ENCODE peak calls at places on chromosomes 13 and 19, in five cellular contexts. One of them, this sample, is unnamed.

GRCh38 chr13:93953856-93954255 is 525.6 kb downstream of the DCT start:
- DNase-seq in left ventricle myocardium inferior: no peak
- DNase-seq in OCI-LY7: no peak
- DNase-seq in H9: no peak
- DNase-seq in ovary: no peak
- DNase-seq in this sample: no peak

GRCh38 chr13:108220042-108220441 is 1.9 kb downstream of the ABHD13 start:
- DNase-seq in left ventricle myocardium inferior: no peak
- DNase-seq in OCI-LY7: no peak
- DNase-seq in H9: no peak
- DNase-seq in ovary: no peak
- DNase-seq in this sample: peak

GRCh38 chr13:88063741-88064140 is 392.6 kb downstream of the SLITRK5 start:
- DNase-seq in ovary: no peak
- DNase-seq in OCI-LY7: no peak
- DNase-seq in left ventricle myocardium inferior: no peak
- DNase-seq in H9: no peak
- DNase-seq in this sample: no peak

GRCh38 chr13:46315036-46315435 is 72.0 kb downstream of the RUBCNL start:
- DNase-seq in left ventricle myocardium inferior: no peak
- DNase-seq in ovary: no peak
- DNase-seq in H9: no peak
- DNase-seq in OCI-LY7: no peak
- DNase-seq in this sample: no peak

GRCh38 chr19:29667941-29668340 is 2.7 kb downstream of the PLEKHF1 start:
- DNase-seq in H9: no peak
- DNase-seq in ovary: no peak
- DNase-seq in left ventricle myocardium inferior: no peak
- DNase-seq in OCI-LY7: peak
- DNase-seq in this sample: no peak

GRCh38 chr13:31970237-31970930 is 61.2 kb upstream of the FRY start:
- DNase-seq in left ventricle myocardium inferior: no peak
- DNase-seq in OCI-LY7: no peak
- DNase-seq in H9: no peak
- DNase-seq in ovary: no peak
- DNase-seq in this sample: no peak

GRCh38 chr13:36297259-36297599 is 385 bp downstream of the CCDC169 start:
- DNase-seq in OCI-LY7: no peak
- DNase-seq in ovary: no peak
- DNase-seq in left ventricle myocardium inferior: no peak
- DNase-seq in H9: no peak
- DNase-seq in this sample: no peak

GRCh38 chr19:33840783-33841182 is 44.1 kb downstream of the KCTD15 start:
- DNase-seq in H9: no peak
- DNase-seq in OCI-LY7: no peak
- DNase-seq in ovary: no peak
- DNase-seq in left ventricle myocardium inferior: no peak
- DNase-seq in this sample: no peak

GRCh38 chr13:38755792-38756191 is 68.9 kb downstream of the FREM2 start:
- DNase-seq in left ventricle myocardium inferior: no peak
- DNase-seq in ovary: no peak
- DNase-seq in OCI-LY7: no peak
- DNase-seq in H9: no peak
- DNase-seq in this sample: no peak

GRCh38 chr19:21422244-21422643 is 25.3 kb downstream of the ZNF493 start:
- DNase-seq in left ventricle myocardium inferior: no peak
- DNase-seq in H9: no peak
- DNase-seq in ovary: no peak
- DNase-seq in OCI-LY7: no peak
- DNase-seq in this sample: no peak

GRCh38 chr19:14435320-14436050 is 2.4 kb downstream of the PKN1 start:
- DNase-seq in OCI-LY7: no peak
- DNase-seq in H9: no peak
- DNase-seq in left ventricle myocardium inferior: no peak
- DNase-seq in ovary: no peak
- DNase-seq in this sample: no peak

DNA sequence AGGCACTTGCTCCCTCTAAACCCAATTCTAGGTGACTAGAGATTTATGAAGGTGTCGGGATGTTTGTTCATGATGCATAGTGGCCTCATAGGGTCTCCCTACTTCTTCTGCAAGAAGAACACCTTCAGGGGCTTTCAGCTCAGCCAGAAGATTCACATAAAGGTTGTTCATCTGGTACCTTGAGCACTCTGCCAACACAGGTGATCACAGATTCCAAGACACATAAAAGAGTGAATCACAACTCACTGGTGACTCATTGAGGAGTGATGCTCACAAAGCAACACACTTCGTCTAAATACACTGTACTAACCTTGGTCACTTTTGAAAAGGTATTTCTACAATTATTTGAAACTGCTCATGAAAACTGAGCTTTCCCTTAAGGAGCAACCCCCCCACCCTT is 6.8 kb upstream of the ZNF324 start:
- DNase-seq in ovary: no peak
- DNase-seq in left ventricle myocardium inferior: no peak
- DNase-seq in H9: no peak
- DNase-seq in OCI-LY7: no peak
- DNase-seq in this sample: no peak
- H3K27ac ChIP-seq in ovary: no peak
- H3K27ac ChIP-seq in left ventricle myocardium inferior: no peak
- H3K27ac ChIP-seq in H9: no peak
- H3K27ac ChIP-seq in OCI-LY7: no peak
- H3K27ac ChIP-seq in this sample: no peak

GRCh38 chr19:40907968-40908735 is 26.1 kb upstream of the CYP2A7 start:
- DNase-seq in ovary: peak
- DNase-seq in OCI-LY7: no peak
- DNase-seq in H9: peak
- DNase-seq in left ventricle myocardium inferior: no peak
- DNase-seq in this sample: no peak

GRCh38 chr19:40908981-40909380 is 26.9 kb upstream of the CYP2A7 start:
- DNase-seq in H9: no peak
- DNase-seq in left ventricle myocardium inferior: no peak
- DNase-seq in ovary: peak
- DNase-seq in OCI-LY7: no peak
- DNase-seq in this sample: no peak

GRCh38 chr19:40906512-40906911 is 24.5 kb upstream of the CYP2A7 start:
- DNase-seq in OCI-LY7: no peak
- DNase-seq in ovary: no peak
- DNase-seq in H9: no peak
- DNase-seq in left ventricle myocardium inferior: no peak
- DNase-seq in this sample: no peak
- TF ChIP-seq CTCF in OCI-LY7: no peak
- TF ChIP-seq CTCF in ovary: no peak
- TF ChIP-seq CTCF in H9: no peak
- TF ChIP-seq CTCF in left ventricle myocardium inferior: no peak
- TF ChIP-seq CTCF in this sample: no peak

GRCh38 chr19:38315657-38316476 is at the start of gene YIF1B:
- DNase-seq in left ventricle myocardium inferior: peak
- DNase-seq in ovary: peak
- DNase-seq in H9: peak
- DNase-seq in OCI-LY7: peak
- DNase-seq in this sample: peak

GRCh38 chr19:38319421-38320258 is at the start of gene KCNK6:
- DNase-seq in left ventricle myocardium inferior: peak
- DNase-seq in H9: peak
- DNase-seq in ovary: peak
- DNase-seq in OCI-LY7: peak
- DNase-seq in this sample: peak

GRCh38 chr19:38317104-38317612 is 1.4 kb upstream of the YIF1B start:
- DNase-seq in OCI-LY7: no peak
- DNase-seq in left ventricle myocardium inferior: no peak
- DNase-seq in H9: no peak
- DNase-seq in ovary: no peak
- DNase-seq in this sample: no peak

GRCh38 chr19:38318595-38319142 is 976 bp upstream of the KCNK6 start:
- DNase-seq in OCI-LY7: no peak
- DNase-seq in H9: no peak
- DNase-seq in ovary: no peak
- DNase-seq in left ventricle myocardium inferior: peak
- DNase-seq in this sample: no peak

DNA sequence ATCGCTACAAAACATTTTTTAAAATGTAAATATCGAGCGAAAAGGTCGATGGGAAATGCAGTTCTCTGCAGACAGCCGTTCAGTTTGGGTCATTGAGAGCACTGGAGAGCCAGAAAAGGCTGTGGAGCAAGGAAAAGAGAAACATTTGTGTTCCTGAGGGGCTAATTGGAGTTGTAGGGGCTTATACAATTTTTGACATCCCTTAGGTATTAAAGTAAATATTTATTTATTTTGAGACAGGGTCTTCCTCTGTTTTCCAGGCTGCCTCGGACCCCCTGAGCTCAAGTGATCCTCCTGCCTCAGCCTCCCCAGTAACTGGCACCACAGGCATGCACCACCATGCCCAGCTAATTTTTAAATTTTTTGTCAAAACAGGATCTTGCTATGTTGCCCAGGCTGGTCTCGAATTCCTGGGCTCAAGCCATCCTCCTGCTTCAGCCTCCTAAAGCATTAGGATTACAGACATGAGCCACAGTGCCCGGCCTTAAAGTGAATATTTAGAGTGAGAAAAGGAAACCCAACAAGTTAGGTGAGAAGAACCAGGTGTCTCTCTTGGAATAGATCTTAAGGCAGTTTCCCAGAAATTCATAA is 825 bp upstream of the YIF1B start:
- DNase-seq in left ventricle myocardium inferior: no peak
- DNase-seq in OCI-LY7: no peak
- DNase-seq in H9: no peak
- DNase-seq in ovary: no peak
- DNase-seq in this sample: no peak
- H3K27ac ChIP-seq in left ventricle myocardium inferior: peak
- H3K27ac ChIP-seq in OCI-LY7: peak
- H3K27ac ChIP-seq in H9: peak
- H3K27ac ChIP-seq in ovary: peak
- H3K27ac ChIP-seq in this sample: peak

DNA sequence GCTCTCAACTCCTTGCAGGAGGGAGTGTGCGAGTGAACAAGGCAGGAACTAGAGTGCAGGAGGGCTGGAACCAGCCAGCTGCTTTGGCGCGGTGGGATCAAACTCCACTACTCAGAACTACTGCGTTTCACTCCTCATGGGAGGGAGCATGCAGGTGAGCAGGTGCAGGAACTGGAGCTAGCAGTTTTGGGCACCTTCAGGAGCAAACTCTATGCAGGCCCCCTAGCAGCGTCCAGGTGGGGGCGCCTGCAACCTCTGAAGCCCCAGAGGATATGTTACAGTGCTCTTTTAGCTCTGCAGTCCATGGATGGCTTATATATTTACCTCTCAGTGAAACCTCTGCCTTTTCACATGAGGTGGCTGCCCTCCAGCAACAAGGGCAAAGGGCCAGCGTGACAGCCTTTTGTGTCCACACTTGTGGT is 1303.4 kb downstream of the PCDH9 start:
- DNase-seq in left ventricle myocardium inferior: peak
- DNase-seq in H9: peak
- DNase-seq in OCI-LY7: peak
- DNase-seq in ovary: peak
- DNase-seq in this sample: peak
- TF ChIP-seq CTCF in left ventricle myocardium inferior: peak
- TF ChIP-seq CTCF in H9: peak
- TF ChIP-seq CTCF in OCI-LY7: peak
- TF ChIP-seq CTCF in ovary: no peak
- TF ChIP-seq CTCF in this sample: peak

GRCh38 chr19:45049073-45049736 is 10.4 kb downstream of the CLASRP start:
- DNase-seq in ovary: no peak
- DNase-seq in left ventricle myocardium inferior: peak
- DNase-seq in H9: no peak
- DNase-seq in OCI-LY7: no peak
- DNase-seq in this sample: no peak
- H3K27ac ChIP-seq in ovary: no peak
- H3K27ac ChIP-seq in left ventricle myocardium inferior: peak
- H3K27ac ChIP-seq in H9: no peak
- H3K27ac ChIP-seq in OCI-LY7: peak
- H3K27ac ChIP-seq in this sample: no peak

GRCh38 chr19:52742516-52742915 is 7.7 kb upstream of the ZNF611 start:
- DNase-seq in OCI-LY7: no peak
- DNase-seq in H9: no peak
- DNase-seq in left ventricle myocardium inferior: no peak
- DNase-seq in ovary: no peak
- DNase-seq in this sample: no peak

GRCh38 chr19:52749780-52750179 is 14.9 kb upstream of the ZNF611 start:
- DNase-seq in ovary: no peak
- DNase-seq in left ventricle myocardium inferior: no peak
- DNase-seq in H9: no peak
- DNase-seq in OCI-LY7: no peak
- DNase-seq in this sample: no peak

DNA sequence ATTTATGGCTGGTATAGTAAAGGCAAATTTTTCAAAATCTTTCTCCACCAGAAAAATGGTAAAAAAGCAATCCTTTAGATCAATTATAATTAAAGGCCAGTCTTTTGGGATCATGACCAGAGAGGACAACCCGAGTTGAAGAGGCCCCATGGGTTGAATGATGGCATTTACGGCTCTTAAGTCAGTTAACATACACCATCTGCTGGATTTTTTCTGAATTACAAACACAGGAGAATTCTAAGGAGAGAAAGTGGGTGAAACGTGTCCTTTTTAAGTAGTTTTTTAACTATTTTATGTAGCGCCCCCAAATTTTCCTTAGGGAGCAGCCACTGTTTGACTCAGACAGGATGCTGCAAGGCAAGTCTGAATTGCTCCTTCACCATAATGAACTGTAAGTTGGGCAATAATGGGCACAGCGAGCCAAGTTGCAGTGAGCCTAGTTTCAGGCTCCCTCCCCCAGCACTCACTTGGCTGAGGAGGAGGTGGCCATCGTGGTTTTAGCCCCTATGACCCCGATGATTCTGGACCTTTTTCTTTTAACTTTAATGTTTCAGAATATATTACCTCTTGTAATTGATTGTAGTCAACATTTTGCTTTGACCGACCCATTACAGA is 13.6 kb upstream of the ZNF611 start:
- DNase-seq in ovary: no peak
- DNase-seq in H9: no peak
- DNase-seq in left ventricle myocardium inferior: no peak
- DNase-seq in OCI-LY7: peak
- DNase-seq in this sample: no peak
- TF ChIP-seq CTCF in ovary: peak
- TF ChIP-seq CTCF in H9: peak
- TF ChIP-seq CTCF in left ventricle myocardium inferior: peak
- TF ChIP-seq CTCF in OCI-LY7: peak
- TF ChIP-seq CTCF in this sample: no peak

GRCh38 chr13:74148437-74148836 is 14.2 kb upstream of the KLF12 start:
- DNase-seq in ovary: no peak
- DNase-seq in OCI-LY7: no peak
- DNase-seq in left ventricle myocardium inferior: no peak
- DNase-seq in H9: no peak
- DNase-seq in this sample: no peak
- H3K27ac ChIP-seq in ovary: no peak
- H3K27ac ChIP-seq in OCI-LY7: no peak
- H3K27ac ChIP-seq in left ventricle myocardium inferior: no peak
- H3K27ac ChIP-seq in H9: no peak
- H3K27ac ChIP-seq in this sample: no peak